ENCODE peak calls at places on chromosomes 7 and 10, in six cellular contexts. T, F, N, U, E and Q are unnamed samples.

GRCh38 chr10:44198780-44199097 is 186.2 kb downstream of the CXCL12 start:
- DNase-seq in T (no peak), F (no peak), N (no peak), U (peak), E (no peak), Q (no peak)

GRCh38 chr7:7808626-7809025 is 90.2 kb upstream of the RPA3 start:
- DNase-seq in T (no peak), F (no peak), N (no peak), U (no peak), E (no peak), Q (no peak)

GRCh38 chr7:133602291-133602690 is 349.4 kb downstream of the EXOC4 start:
- DNase-seq in T (no peak), F (no peak), N (no peak), U (no peak), E (no peak), Q (no peak)

GRCh38 chr7:137482466-137482865 is 138.9 kb upstream of the PTN start:
- DNase-seq in T (no peak), F (no peak), N (no peak), U (no peak), E (no peak), Q (no peak)

GRCh38 chr10:81730901-81731300 is 144.1 kb upstream of the NRG3 start:
- DNase-seq in T (no peak), F (no peak), N (no peak), U (no peak), E (no peak), Q (no peak)

GRCh38 chr10:107434854-107435253 is 270.3 kb upstream of the SORCS1 start:
- DNase-seq in T (no peak), F (no peak), N (no peak), U (no peak), E (no peak), Q (no peak)

GRCh38 chr7:155925682-155926081 is 113.4 kb upstream of the SHH start:
- DNase-seq in T (no peak), F (no peak), N (no peak), U (no peak), E (no peak), Q (no peak)

GRCh38 chr10:103168436-103168835 is 24.6 kb downstream of the NT5C2 start:
- DNase-seq in T (no peak), F (no peak), N (no peak), U (peak), E (no peak), Q (no peak)

GRCh38 chr7:139737221-139738100 is 40.3 kb downstream of the HIPK2 start:
- DNase-seq in T (no peak), F (no peak), N (no peak), U (no peak), E (no peak), Q (no peak)

GRCh38 chr7:133040178-133040577 is 41.7 kb downstream of the CHCHD3 start:
- DNase-seq in T (no peak), F (no peak), N (no peak), U (no peak), E (no peak), Q (no peak)

GRCh38 chr10:125997586-125997985 is 101.2 kb downstream of the FANK1 start:
- DNase-seq in T (no peak), F (no peak), N (no peak), U (no peak), E (no peak), Q (no peak)

GRCh38 chr10:120557296-120557810 is 100.3 kb downstream of the PLPP4 start:
- DNase-seq in T (no peak), F (no peak), N (no peak), U (no peak), E (no peak), Q (no peak)

GRCh38 chr7:40219917-40220316 is 85.1 kb downstream of the SUGCT start:
- DNase-seq in T (no peak), F (no peak), N (no peak), U (peak), E (no peak), Q (no peak)

GRCh38 chr10:132659206-132660091 is 121.9 kb downstream of the INPP5A start:
- DNase-seq in T (no peak), F (no peak), N (no peak), U (no peak), E (no peak), Q (no peak)

GRCh38 chr7:157801971-157802675 is 465.3 kb downstream of the DNAJB6 start:
- DNase-seq in T (no peak), F (no peak), N (no peak), U (no peak), E (no peak), Q (no peak)

GRCh38 chr7:64879800-64880199 is 23.3 kb upstream of the ZNF273 start:
- DNase-seq in T (no peak), F (no peak), N (no peak), U (no peak), E (no peak), Q (no peak)

GRCh38 chr7:24503511-24503910 is 69.7 kb upstream of the PALS2 start:
- DNase-seq in T (no peak), F (no peak), N (no peak), U (no peak), E (no peak), Q (no peak)

GRCh38 chr7:82050134-82050533 is 280.3 kb upstream of the HGF start:
- DNase-seq in T (no peak), F (no peak), N (no peak), U (peak), E (peak), Q (no peak)

GRCh38 chr7:99190359-99191009 is 17.4 kb downstream of the KPNA7 start:
- DNase-seq in T (no peak), F (no peak), N (no peak), U (no peak), E (peak), Q (no peak)

GRCh38 chr10:4691776-4692175 is 134.2 kb upstream of the AKR1E2 start:
- DNase-seq in T (no peak), F (no peak), N (no peak), U (peak), E (no peak), Q (no peak)